ENCODE peak calls at places on chromosomes 4 and X, in six cellular contexts. X, F, Z, R, T and W are unnamed samples.

GRCh38 chrX:22686138-22686541 is 313.6 kb upstream of the DDX53 start:
- DNase-seq in T (no peak), R (no peak), F (peak; percentile 31), Z (peak; percentile 2), X (peak; percentile 1), W (no peak)

GRCh38 chr4:154349829-154350228 is 141.8 kb downstream of the DCHS2 start:
- DNase-seq in F (no peak), X (no peak), R (no peak), Z (no peak), T (no peak), W (no peak)

GRCh38 chrX:9171841-9172240 is 137.9 kb upstream of the FAM9B start:
- DNase-seq in X (no peak), T (no peak), F (peak; percentile 79), R (no peak), Z (no peak), W (no peak)

GRCh38 chrX:31580726-31581125 is 508.9 kb upstream of the FTHL17 start:
- DNase-seq in T (no peak), F (peak; percentile 72), R (no peak), Z (no peak), X (no peak), W (no peak)

GRCh38 chrX:17323397-17323796 is 51.6 kb upstream of the NHS start:
- DNase-seq in X (no peak), R (no peak), Z (no peak), F (no peak), T (no peak), W (no peak)

GRCh38 chrX:122625821-122626220 is 558.3 kb upstream of the GRIA3 start:
- DNase-seq in Z (no peak), F (peak; percentile 60), T (no peak), R (no peak), X (no peak), W (no peak)

GRCh38 chrX:97320305-97320704 is 436.6 kb downstream of the RPA4 start:
- DNase-seq in Z (no peak), F (no peak), T (no peak), X (no peak), R (no peak), W (no peak)

GRCh38 chr4:25928956-25929336 is 14.9 kb downstream of the SMIM20 start:
- DNase-seq in R (no peak), F (peak; percentile 45), X (no peak), T (no peak), Z (no peak), W (no peak)

GRCh38 chr4:141432000-141432712 is 204.2 kb upstream of the IL15 start:
- DNase-seq in F (peak; percentile 61), Z (no peak), R (no peak), T (no peak), X (no peak), W (no peak)

GRCh38 chrX:33128048-33128805 is 83.1 kb downstream of the DMD start:
- DNase-seq in Z (no peak), F (no peak), X (no peak), T (no peak), R (no peak), W (no peak)

GRCh38 chrX:118802857-118803256 is 20.8 kb upstream of the ZCCHC12 start:
- DNase-seq in R (no peak), T (no peak), X (no peak), F (peak; percentile 22), Z (peak; percentile 42), W (no peak)

GRCh38 chr4:31613946-31614623 is 893.9 kb downstream of the PCDH7 start:
- DNase-seq in T (no peak), F (no peak), R (no peak), X (no peak), Z (no peak), W (no peak)

GRCh38 chr4:174260099-174260498 is 23.4 kb downstream of the FBXO8 start:
- DNase-seq in F (peak; percentile 45), T (no peak), X (no peak), R (no peak), Z (no peak), W (no peak)

GRCh38 chr4:157978680-157979361 is 194.0 kb downstream of the GASK1B start:
- DNase-seq in R (no peak), X (peak; percentile 61), Z (peak; percentile 90), F (peak; percentile 65), T (peak; percentile 58), W (peak; percentile 72)

GRCh38 chr4:105605493-105605892 is 53.1 kb downstream of the ARHGEF38 start:
- DNase-seq in F (peak; percentile 57), T (no peak), Z (no peak), R (no peak), X (no peak), W (no peak)

GRCh38 chr4:111869339-111869738 is 275.9 kb upstream of the FAM241A start:
- DNase-seq in X (no peak), R (no peak), T (no peak), Z (no peak), F (no peak), W (no peak)

GRCh38 chrX:20026278-20026677 is 35.4 kb upstream of the BCLAF3 start:
- DNase-seq in X (no peak), F (peak; percentile 66), R (no peak), Z (no peak), T (no peak), W (no peak)

GRCh38 chr4:41921476-41921875 is 13.8 kb upstream of the TMEM33 start:
- DNase-seq in X (no peak), T (no peak), Z (no peak), R (no peak), F (no peak), W (no peak)

GRCh38 chrX:34638116-34638515 is 19.0 kb downstream of the TMEM47 start:
- DNase-seq in Z (peak; percentile 36), F (peak; percentile 31), X (no peak), R (no peak), T (no peak), W (no peak)

GRCh38 chr4:184396001-184396400 is 78.3 kb downstream of the IRF2 start:
- DNase-seq in R (no peak), Z (no peak), X (no peak), F (no peak), T (no peak), W (no peak)

GRCh38 chr4:135177323-135177722 is 975.7 kb upstream of the PABPC4L start:
- DNase-seq in R (no peak), T (no peak), F (peak; percentile 4), Z (no peak), X (no peak), W (no peak)

GRCh38 chr4:40843696-40844095 is 93.9 kb downstream of the NSUN7 start:
- DNase-seq in F (no peak), T (no peak), Z (no peak), X (no peak), R (no peak), W (no peak)

GRCh38 chrX:131399692-131400428 is 110.8 kb upstream of the IGSF1 start:
- DNase-seq in T (no peak), X (no peak), Z (no peak), R (no peak), F (no peak), W (no peak)

GRCh38 chr4:37685726-37686372 is 327 bp downstream of the RELL1 start:
- DNase-seq in R (peak; percentile 59), Z (peak; percentile 45), F (peak; percentile 56), X (no peak), T (peak; percentile 49), W (peak; percentile 57)

GRCh38 chr4:176340871-176341685 is 21.3 kb downstream of the SPCS3 start:
- DNase-seq in X (no peak), R (no peak), T (no peak), F (peak; percentile 60), Z (peak; percentile 57), W (no peak)

GRCh38 chr4:68077301-68077700 is 52.4 kb downstream of the TMPRSS11F start:
- DNase-seq in Z (no peak), T (no peak), F (no peak), R (no peak), X (no peak), W (no peak)

GRCh38 chrX:33726281-33727160 is 405.6 kb downstream of the FAM47A start:
- DNase-seq in T (no peak), R (no peak), Z (peak; percentile 20), F (no peak), X (peak; percentile 0), W (peak; percentile 3)

GRCh38 chr4:59535541-59535940 is 1664.6 kb upstream of the ADGRL3 start:
- DNase-seq in Z (no peak), X (no peak), T (no peak), R (no peak), F (no peak), W (no peak)

GRCh38 chrX:47206316-47206715 is 12.2 kb upstream of the CDK16 start:
- DNase-seq in Z (no peak), R (no peak), F (peak; percentile 52), T (no peak), X (no peak), W (no peak)

GRCh38 chr4:86359944-86360478 is at the start of gene MAPK10:
- DNase-seq in X (peak; percentile 76), Z (peak; percentile 99), T (peak; percentile 92), R (no peak), F (peak; percentile 81), W (peak; percentile 76)

GRCh38 chr4:6916587-6917444 is 7.2 kb downstream of the TBC1D14 start:
- DNase-seq in Z (no peak), R (no peak), F (no peak), T (no peak), X (no peak), W (no peak)

GRCh38 chr4:3305610-3306371 is 13.0 kb downstream of the RGS12 start:
- DNase-seq in X (peak; percentile 33), R (peak; percentile 23), Z (peak; percentile 71), F (peak; percentile 34), T (no peak), W (no peak)

GRCh38 chrX:34778961-34779360 is 121.9 kb upstream of the TMEM47 start:
- DNase-seq in T (no peak), R (no peak), Z (no peak), F (peak; percentile 81), X (no peak), W (no peak)

GRCh38 chrX:118807151-118808017 is 16.2 kb upstream of the ZCCHC12 start:
- DNase-seq in T (no peak), R (no peak), X (peak; percentile 0), F (peak; percentile 54), Z (peak; percentile 67), W (no peak)

GRCh38 chr4:128574706-128575105 is 234.8 kb upstream of the JADE1 start:
- DNase-seq in F (peak; percentile 53), X (peak; percentile 62), R (no peak), T (peak; percentile 78), Z (peak; percentile 86), W (peak; percentile 36)

GRCh38 chrX:46279925-46280313 is 265.3 kb downstream of the ZNF674 start:
- DNase-seq in Z (no peak), X (no peak), T (no peak), F (peak; percentile 45), R (no peak), W (no peak)

GRCh38 chr4:96525901-96526300 is 686.0 kb downstream of the PDHA2 start:
- DNase-seq in X (no peak), F (no peak), T (no peak), R (no peak), Z (no peak), W (no peak)